ENCODE peak calls at places on chromosome 14, in five cellular contexts. R is substantia nigra, N is heart left ventricle, C is pancreas, I is ovary. X is an unnamed sample.

GRCh38 chr14:22797017-22797917 is 18.0 kb downstream of the SLC7A7 start:
- DNase-seq in R (no peak), N (no peak), C (no peak), I (no peak), X (no peak)

GRCh38 chr14:80434574-80435321 is 223.4 kb upstream of the DIO2 start:
- DNase-seq in R (no peak), N (no peak), C (no peak), I (no peak), X (no peak)

GRCh38 chr14:22606380-22606779 is 8.3 kb downstream of the ABHD4 start:
- DNase-seq in R (no peak), N (no peak), C (no peak), I (no peak), X (no peak)

GRCh38 chr14:24439257-24439656 is 3.3 kb downstream of the SDR39U1 start:
- DNase-seq in R (no peak), N (no peak), C (no peak), I (no peak), X (no peak)

GRCh38 chr14:74019743-74020142 is 594 bp downstream of the BBOF1 start:
- DNase-seq in R (no peak), N (no peak), C (no peak), I (peak), X (no peak)

GRCh38 chr14:96245710-96246534 is 10.1 kb upstream of the BDKRB1 start:
- DNase-seq in R (no peak), N (no peak), C (no peak), I (no peak), X (no peak)

GRCh38 chr14:78805586-78805985 is 635.4 kb downstream of the NRXN3 start:
- DNase-seq in R (no peak), N (no peak), C (no peak), I (no peak), X (no peak)

GRCh38 chr14:67623114-67623513 is 3.4 kb downstream of the ARG2 start:
- DNase-seq in R (no peak), N (no peak), C (no peak), I (no peak), X (no peak)

GRCh38 chr14:83120187-83120586 is 1586.5 kb upstream of the SEL1L start:
- DNase-seq in R (no peak), N (no peak), C (no peak), I (no peak), X (no peak)

GRCh38 chr14:101962503-101962874 is 1.9 kb upstream of the DYNC1H1 start:
- DNase-seq in R (no peak), N (peak), C (peak), I (no peak), X (peak)

GRCh38 chr14:104502060-104502459 is 77.5 kb upstream of the C14orf180 start:
- DNase-seq in R (no peak), N (no peak), C (no peak), I (no peak), X (no peak)

GRCh38 chr14:67413806-67414769 is 2.1 kb upstream of the PLEK2 start:
- DNase-seq in R (no peak), N (no peak), C (no peak), I (no peak), X (no peak)

GRCh38 chr14:90276627-90277367 is 20.4 kb downstream of the PSMC1 start:
- DNase-seq in R (no peak), N (no peak), C (no peak), I (no peak), X (no peak)

GRCh38 chr14:103556976-103557758 is 5.3 kb downstream of the BAG5 start:
- DNase-seq in R (no peak), N (no peak), C (no peak), I (no peak), X (peak)

GRCh38 chr14:22471545-22472121 is 117.4 kb downstream of the DAD1 start:
- DNase-seq in R (peak), N (peak), C (peak), I (peak), X (peak)

GRCh38 chr14:104687601-104688504 is 1.6 kb upstream of the INF2 start:
- DNase-seq in R (peak), N (peak), C (peak), I (peak), X (peak)

GRCh38 chr14:32413967-32414640 is 85.0 kb downstream of the AKAP6 start:
- DNase-seq in R (no peak), N (no peak), C (no peak), I (no peak), X (no peak)

GRCh38 chr14:38297681-38298080 is 41.8 kb upstream of the CLEC14A start:
- DNase-seq in R (no peak), N (no peak), C (no peak), I (no peak), X (no peak)

GRCh38 chr14:91204657-91205056 is 39.8 kb downstream of the GPR68 start:
- DNase-seq in R (no peak), N (no peak), C (no peak), I (no peak), X (no peak)

GRCh38 chr14:98120831-98121464 is 1151.0 kb downstream of the BCL11B start:
- DNase-seq in R (no peak), N (no peak), C (no peak), I (no peak), X (no peak)

GRCh38 chr14:79551591-79551990 is 659.7 kb downstream of the DIO2 start:
- DNase-seq in R (no peak), N (no peak), C (no peak), I (no peak), X (no peak)

GRCh38 chr14:29339491-29339890 is 572.9 kb downstream of the FOXG1 start:
- DNase-seq in R (no peak), N (no peak), C (no peak), I (no peak), X (no peak)

GRCh38 chr14:39739796-39740195 is 307.6 kb upstream of the FBXO33 start:
- DNase-seq in R (no peak), N (no peak), C (peak), I (no peak), X (peak)

GRCh38 chr14:97380539-97380941 is 583.4 kb downstream of the VRK1 start:
- DNase-seq in R (no peak), N (no peak), C (no peak), I (no peak), X (no peak)

DNA sequence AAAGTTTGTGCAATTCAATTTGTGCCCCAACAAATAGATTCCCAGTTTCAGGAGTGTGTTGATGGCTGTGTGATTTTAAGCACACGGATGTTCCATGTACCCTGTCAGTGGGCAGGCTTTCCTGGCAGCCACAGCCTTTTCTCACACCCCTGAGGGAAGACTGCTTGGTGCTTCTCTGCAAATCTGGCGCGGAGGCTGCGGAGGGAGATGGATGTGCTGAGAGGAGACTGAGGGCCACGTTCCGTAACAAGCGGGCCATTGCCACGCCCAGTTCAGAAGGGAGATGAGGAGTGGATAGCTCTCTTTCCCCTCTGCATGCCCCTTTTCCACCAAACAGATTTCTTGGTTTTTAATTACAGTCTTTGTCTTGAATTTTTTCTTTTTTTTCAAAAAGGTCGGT is 89.1 kb downstream of the BEGAIN start:
- DNase-seq in R (no peak), N (no peak), C (no peak), I (no peak), X (no peak)
- H3K27ac ChIP-seq in R (no peak), N (no peak), C (no peak), I (no peak), X (no peak)

GRCh38 chr14:54474232-54474793 is 14.5 kb downstream of the GMFB start:
- DNase-seq in R (no peak), N (no peak), C (no peak), I (no peak), X (no peak)

GRCh38 chr14:54475911-54476310 is 12.9 kb downstream of the GMFB start:
- DNase-seq in R (no peak), N (no peak), C (no peak), I (no peak), X (no peak)

GRCh38 chr14:54472291-54472690 is 16.5 kb downstream of the GMFB start:
- DNase-seq in R (no peak), N (no peak), C (no peak), I (no peak), X (no peak)

GRCh38 chr14:54478621-54479215 is 10.1 kb downstream of the GMFB start:
- DNase-seq in R (no peak), N (no peak), C (no peak), I (no peak), X (no peak)

GRCh38 chr14:54475187-54475881 is 13.4 kb downstream of the GMFB start:
- DNase-seq in R (no peak), N (no peak), C (no peak), I (no peak), X (no peak)
- H3K27ac ChIP-seq in R (no peak), N (no peak), C (no peak), I (no peak), X (no peak)

GRCh38 chr14:50013198-50013918 is 103.0 kb downstream of the VCPKMT start:
- DNase-seq in R (no peak), N (no peak), C (no peak), I (no peak), X (no peak)
- H3K27ac ChIP-seq in R (no peak), N (no peak), C (peak), I (no peak), X (no peak)

DNA sequence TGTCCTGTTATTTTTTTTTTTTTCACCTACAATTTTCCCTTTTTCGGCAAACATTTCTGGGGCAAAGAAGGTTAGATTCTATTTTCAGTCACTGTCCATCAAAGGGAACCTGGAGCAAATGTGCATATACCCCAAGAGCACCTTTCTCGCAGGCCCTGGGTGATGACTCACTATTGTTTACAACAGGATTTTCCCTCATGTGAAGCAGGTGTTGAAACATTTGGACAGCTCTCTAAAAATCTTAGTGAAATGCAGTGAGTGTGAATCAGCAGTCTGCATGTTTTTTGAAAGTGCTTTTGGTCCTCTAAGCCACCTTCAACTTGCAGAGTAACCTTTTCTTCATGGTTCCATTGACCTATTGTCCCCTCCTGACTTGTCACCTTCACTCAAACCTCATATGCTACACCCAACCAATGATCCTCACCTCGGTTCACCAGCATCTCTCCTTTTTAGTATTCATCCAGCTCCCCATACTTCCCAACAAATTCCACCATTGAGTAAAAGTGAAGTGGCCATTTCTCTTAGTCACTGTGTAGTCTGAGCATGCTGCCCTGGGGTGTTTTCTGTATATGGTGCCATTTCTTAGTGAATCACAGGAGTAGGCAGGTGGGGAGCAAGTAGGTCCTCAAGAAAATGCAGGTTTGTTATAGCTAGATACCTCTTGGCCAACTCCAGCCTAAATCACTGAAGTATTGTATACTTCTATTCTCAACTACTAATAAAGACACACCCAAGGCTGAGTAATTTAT is 260.2 kb downstream of the BMP4 start:
- DNase-seq in R (no peak), N (no peak), C (no peak), I (no peak), X (no peak)
- H3K27ac ChIP-seq in R (no peak), N (no peak), C (no peak), I (no peak), X (no peak)

DNA sequence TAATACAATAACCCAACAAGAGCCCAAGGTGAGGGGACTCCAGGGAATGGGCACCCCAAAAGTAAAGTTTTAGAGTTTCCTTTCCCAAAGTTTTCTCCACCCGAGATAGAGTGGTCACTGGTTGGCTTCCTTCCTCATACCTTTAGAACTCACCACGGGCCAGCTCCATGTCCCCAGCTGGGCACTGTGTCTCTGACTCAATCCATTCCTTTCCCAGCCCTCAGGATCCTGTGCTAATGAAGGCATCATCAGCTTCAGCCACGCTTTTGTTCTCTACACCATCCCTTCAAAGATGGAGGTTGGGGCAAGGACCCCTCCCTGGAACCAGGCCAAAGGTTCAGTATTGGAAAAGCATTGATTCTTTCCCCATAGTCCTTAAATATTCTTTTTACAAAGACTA is 59.8 kb upstream of the VASH1 start:
- DNase-seq in R (no peak), N (no peak), C (no peak), I (no peak), X (no peak)
- H3K27ac ChIP-seq in R (no peak), N (no peak), C (no peak), I (no peak), X (peak)

GRCh38 chr14:70810621-70811020 is 1.3 kb upstream of the MAP3K9 start:
- DNase-seq in R (no peak), N (no peak), C (no peak), I (no peak), X (no peak)

GRCh38 chr14:70811065-70811464 is 1.8 kb upstream of the MAP3K9 start:
- DNase-seq in R (no peak), N (no peak), C (no peak), I (no peak), X (no peak)

GRCh38 chr14:70808402-70809237 is 693 bp downstream of the MAP3K9 start:
- DNase-seq in R (no peak), N (peak), C (peak), I (peak), X (peak)

GRCh38 chr14:70809238-70810214 is at the start of gene MAP3K9:
- DNase-seq in R (peak), N (peak), C (peak), I (peak), X (peak)

DNA sequence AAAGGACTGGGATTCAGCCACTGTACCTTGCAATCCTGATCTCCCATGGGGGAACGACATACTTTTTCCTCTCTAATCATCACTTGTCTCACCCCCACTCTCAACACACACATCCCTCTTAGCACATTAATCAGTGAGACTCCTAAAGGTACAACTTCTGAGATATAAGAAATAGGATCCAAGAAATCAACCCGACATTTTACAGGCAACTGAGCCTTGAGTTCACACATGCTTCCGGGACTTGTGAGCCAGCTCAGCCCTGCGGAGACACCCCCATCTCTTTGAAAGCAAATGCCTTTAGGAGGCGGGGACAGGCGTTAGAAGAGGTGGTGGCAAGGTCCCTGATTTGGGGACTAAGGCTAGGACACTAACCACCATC is 1.3 kb downstream of the MAP3K9 start:
- DNase-seq in R (no peak), N (no peak), C (peak), I (no peak), X (no peak)
- H3K27ac ChIP-seq in R (no peak), N (no peak), C (no peak), I (no peak), X (no peak)

GRCh38 chr14:35969310-35969709 is 143.2 kb downstream of the BRMS1L start:
- DNase-seq in R (no peak), N (no peak), C (no peak), I (no peak), X (no peak)
- H3K27ac ChIP-seq in R (no peak), N (no peak), C (no peak), I (no peak), X (no peak)

DNA sequence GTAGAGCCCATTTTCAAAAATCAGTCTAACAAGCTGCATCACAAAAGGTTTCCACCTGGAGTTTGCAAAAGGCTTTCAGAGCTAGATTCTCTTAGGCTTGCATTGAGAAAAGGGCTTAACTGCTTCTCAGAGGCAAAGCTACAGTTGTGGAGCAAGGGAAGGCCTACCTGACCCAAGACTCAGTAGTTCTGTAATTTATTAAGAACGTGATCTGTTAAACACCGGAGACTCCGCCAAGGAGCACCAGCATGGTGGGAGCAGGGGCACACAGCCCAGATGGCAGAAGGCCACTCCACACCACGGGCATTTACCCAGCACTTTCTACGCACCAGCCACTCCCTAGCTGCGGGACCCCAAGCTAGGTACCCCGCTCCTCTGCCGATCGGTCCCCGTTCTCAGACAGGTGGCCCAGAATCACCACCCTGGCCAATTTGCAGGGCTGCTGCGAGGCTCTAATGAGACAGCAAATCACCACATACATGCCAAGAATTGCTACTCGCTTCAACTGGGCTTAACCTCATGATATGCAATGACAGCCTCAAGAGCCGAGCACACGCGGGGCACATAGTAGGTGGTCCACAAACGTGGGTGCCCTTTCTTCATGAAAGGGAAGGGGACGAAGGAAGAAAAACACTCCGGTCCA is 1.5 kb downstream of the ITPK1 start:
- DNase-seq in R (peak), N (no peak), C (no peak), I (no peak), X (no peak)
- H3K27ac ChIP-seq in R (peak), N (peak), C (peak), I (peak), X (peak)

GRCh38 chr14:94111276-94112095 is 950 bp downstream of the IFI27 start:
- DNase-seq in R (no peak), N (peak), C (no peak), I (no peak), X (peak)
- H3K27ac ChIP-seq in R (no peak), N (peak), C (no peak), I (peak), X (peak)

DNA sequence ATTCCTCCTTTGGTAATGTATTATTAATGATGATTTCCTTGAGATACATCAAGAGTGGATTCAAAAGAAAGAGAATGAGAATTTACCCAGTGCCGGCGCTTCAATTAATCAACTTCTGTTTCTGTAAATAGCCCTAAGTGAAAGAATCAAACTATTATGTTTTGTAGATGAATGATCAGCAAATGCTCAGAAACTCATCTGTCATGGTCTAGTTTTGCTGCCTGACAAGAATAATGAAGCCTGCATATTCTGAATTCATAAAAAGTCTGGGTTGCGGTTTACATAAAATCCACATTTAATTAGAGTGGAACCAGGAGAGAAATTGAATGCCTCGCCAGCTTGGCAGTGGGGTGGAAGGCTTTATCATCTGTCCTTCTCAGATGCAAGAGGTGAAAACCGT is 325.3 kb downstream of the GALC start:
- DNase-seq in R (no peak), N (no peak), C (no peak), I (no peak), X (no peak)
- H3K27ac ChIP-seq in R (no peak), N (no peak), C (no peak), I (no peak), X (no peak)